ENCODE peak calls at places on chromosomes 3 and 15, in six cellular contexts. One of them, this sample, is unnamed.
A peak's percentile ranks its signal among the peaks of the same experiment; 100 is the strongest.

GRCh38 chr3:69993747-69994146 is 5.8 kb upstream of the SAMMSON start:
- DNase-seq in naive thymus-derived CD4-positive, alpha-beta T cell: no peak
- DNase-seq in A549: peak; percentile 28
- DNase-seq in astrocyte of the spinal cord: no peak
- DNase-seq in HCT116: no peak
- DNase-seq in transverse colon: no peak
- DNase-seq in this sample: no peak

GRCh38 chr3:32153414-32154016 is 47.1 kb downstream of the GPD1L start:
- DNase-seq in astrocyte of the spinal cord: no peak
- DNase-seq in A549: no peak
- DNase-seq in naive thymus-derived CD4-positive, alpha-beta T cell: no peak
- DNase-seq in transverse colon: no peak
- DNase-seq in HCT116: no peak
- DNase-seq in this sample: no peak

GRCh38 chr15:73051402-73051810 is 857 bp upstream of the NEO1 start:
- DNase-seq in HCT116: no peak
- DNase-seq in naive thymus-derived CD4-positive, alpha-beta T cell: no peak
- DNase-seq in astrocyte of the spinal cord: peak; percentile 1
- DNase-seq in A549: no peak
- DNase-seq in transverse colon: peak; percentile 78
- DNase-seq in this sample: no peak

GRCh38 chr15:70794596-70795310 is 31.4 kb upstream of the UACA start:
- DNase-seq in A549: no peak
- DNase-seq in astrocyte of the spinal cord: peak; percentile 88
- DNase-seq in transverse colon: no peak
- DNase-seq in HCT116: no peak
- DNase-seq in naive thymus-derived CD4-positive, alpha-beta T cell: no peak
- DNase-seq in this sample: no peak

GRCh38 chr3:61663728-61664492 is 102.5 kb downstream of the PTPRG start:
- DNase-seq in naive thymus-derived CD4-positive, alpha-beta T cell: no peak
- DNase-seq in A549: peak; percentile 36
- DNase-seq in transverse colon: no peak
- DNase-seq in HCT116: peak; percentile 76
- DNase-seq in astrocyte of the spinal cord: peak; percentile 98
- DNase-seq in this sample: peak; percentile 8

GRCh38 chr15:41115088-41115651 is 910 bp downstream of the INO80 start:
- DNase-seq in HCT116: peak; percentile 37
- DNase-seq in transverse colon: no peak
- DNase-seq in A549: peak; percentile 30
- DNase-seq in naive thymus-derived CD4-positive, alpha-beta T cell: no peak
- DNase-seq in astrocyte of the spinal cord: peak; percentile 64
- DNase-seq in this sample: no peak

GRCh38 chr15:93811305-93811704 is 420.1 kb upstream of the MCTP2 start:
- DNase-seq in transverse colon: no peak
- DNase-seq in A549: no peak
- DNase-seq in astrocyte of the spinal cord: no peak
- DNase-seq in naive thymus-derived CD4-positive, alpha-beta T cell: no peak
- DNase-seq in HCT116: no peak
- DNase-seq in this sample: no peak

GRCh38 chr15:25892126-25892525 is 29.0 kb upstream of the ATP10A start:
- DNase-seq in A549: no peak
- DNase-seq in transverse colon: no peak
- DNase-seq in naive thymus-derived CD4-positive, alpha-beta T cell: no peak
- DNase-seq in astrocyte of the spinal cord: peak; percentile 37
- DNase-seq in HCT116: no peak
- DNase-seq in this sample: no peak

GRCh38 chr15:71114887-71115566 is at the start of gene THSD4:
- DNase-seq in transverse colon: peak; percentile 78
- DNase-seq in astrocyte of the spinal cord: peak; percentile 65
- DNase-seq in HCT116: no peak
- DNase-seq in A549: peak; percentile 93
- DNase-seq in naive thymus-derived CD4-positive, alpha-beta T cell: peak; percentile 39
- DNase-seq in this sample: peak; percentile 83

GRCh38 chr3:4703054-4703480 is 209.9 kb downstream of the ITPR1 start:
- DNase-seq in naive thymus-derived CD4-positive, alpha-beta T cell: no peak
- DNase-seq in A549: no peak
- DNase-seq in astrocyte of the spinal cord: no peak
- DNase-seq in HCT116: no peak
- DNase-seq in transverse colon: no peak
- DNase-seq in this sample: no peak

GRCh38 chr3:1700650-1701049 is 398.0 kb upstream of the CNTN4 start:
- DNase-seq in A549: no peak
- DNase-seq in naive thymus-derived CD4-positive, alpha-beta T cell: no peak
- DNase-seq in HCT116: no peak
- DNase-seq in transverse colon: no peak
- DNase-seq in astrocyte of the spinal cord: no peak
- DNase-seq in this sample: no peak

GRCh38 chr3:168467085-168467714 is 371.5 kb upstream of the GOLIM4 start:
- DNase-seq in naive thymus-derived CD4-positive, alpha-beta T cell: no peak
- DNase-seq in A549: peak; percentile 7
- DNase-seq in transverse colon: no peak
- DNase-seq in astrocyte of the spinal cord: peak; percentile 45
- DNase-seq in HCT116: no peak
- DNase-seq in this sample: no peak

GRCh38 chr15:87368511-87368910 is 888.0 kb downstream of the NTRK3 start:
- DNase-seq in naive thymus-derived CD4-positive, alpha-beta T cell: no peak
- DNase-seq in A549: no peak
- DNase-seq in HCT116: no peak
- DNase-seq in transverse colon: no peak
- DNase-seq in astrocyte of the spinal cord: no peak
- DNase-seq in this sample: peak; percentile 32

GRCh38 chr3:140206196-140207040 is 271.4 kb downstream of the CLSTN2 start:
- DNase-seq in astrocyte of the spinal cord: peak; percentile 49
- DNase-seq in naive thymus-derived CD4-positive, alpha-beta T cell: no peak
- DNase-seq in A549: peak; percentile 4
- DNase-seq in transverse colon: no peak
- DNase-seq in HCT116: no peak
- DNase-seq in this sample: peak; percentile 40

GRCh38 chr15:80906159-80906775 is 83.4 kb downstream of the MESD start:
- DNase-seq in A549: peak; percentile 26
- DNase-seq in naive thymus-derived CD4-positive, alpha-beta T cell: no peak
- DNase-seq in transverse colon: no peak
- DNase-seq in HCT116: peak; percentile 44
- DNase-seq in astrocyte of the spinal cord: peak; percentile 57
- DNase-seq in this sample: no peak

GRCh38 chr3:71972031-71972430 is 187.1 kb upstream of the PROK2 start:
- DNase-seq in transverse colon: no peak
- DNase-seq in A549: no peak
- DNase-seq in naive thymus-derived CD4-positive, alpha-beta T cell: no peak
- DNase-seq in astrocyte of the spinal cord: no peak
- DNase-seq in HCT116: no peak
- DNase-seq in this sample: no peak

GRCh38 chr15:70190296-70190695 is 92.6 kb upstream of the TLE3 start:
- DNase-seq in HCT116: no peak
- DNase-seq in transverse colon: no peak
- DNase-seq in A549: no peak
- DNase-seq in astrocyte of the spinal cord: no peak
- DNase-seq in naive thymus-derived CD4-positive, alpha-beta T cell: no peak
- DNase-seq in this sample: no peak

GRCh38 chr3:54322354-54322753 is 200.0 kb downstream of the CACNA2D3 start:
- DNase-seq in A549: peak; percentile 5
- DNase-seq in naive thymus-derived CD4-positive, alpha-beta T cell: no peak
- DNase-seq in astrocyte of the spinal cord: no peak
- DNase-seq in transverse colon: peak; percentile 75
- DNase-seq in HCT116: no peak
- DNase-seq in this sample: peak; percentile 91

GRCh38 chr15:81284256-81285031 is 39.5 kb downstream of the STARD5 start:
- DNase-seq in naive thymus-derived CD4-positive, alpha-beta T cell: no peak
- DNase-seq in HCT116: no peak
- DNase-seq in A549: no peak
- DNase-seq in transverse colon: peak; percentile 5
- DNase-seq in astrocyte of the spinal cord: no peak
- DNase-seq in this sample: no peak

GRCh38 chr15:48897144-48897814 is 19.3 kb downstream of the EID1 start:
- DNase-seq in A549: no peak
- DNase-seq in naive thymus-derived CD4-positive, alpha-beta T cell: no peak
- DNase-seq in transverse colon: no peak
- DNase-seq in astrocyte of the spinal cord: peak; percentile 83
- DNase-seq in HCT116: no peak
- DNase-seq in this sample: no peak

GRCh38 chr3:60086811-60087210 is 1037.0 kb upstream of the CFAP20DC start:
- DNase-seq in naive thymus-derived CD4-positive, alpha-beta T cell: no peak
- DNase-seq in astrocyte of the spinal cord: peak; percentile 40
- DNase-seq in A549: no peak
- DNase-seq in transverse colon: no peak
- DNase-seq in HCT116: peak; percentile 32
- DNase-seq in this sample: no peak

GRCh38 chr3:59115355-59116136 is 65.7 kb upstream of the CFAP20DC start:
- DNase-seq in transverse colon: no peak
- DNase-seq in HCT116: no peak
- DNase-seq in astrocyte of the spinal cord: no peak
- DNase-seq in A549: no peak
- DNase-seq in naive thymus-derived CD4-positive, alpha-beta T cell: no peak
- DNase-seq in this sample: no peak

GRCh38 chr15:34760909-34761308 is 6.1 kb upstream of the GJD2 start:
- DNase-seq in astrocyte of the spinal cord: no peak
- DNase-seq in naive thymus-derived CD4-positive, alpha-beta T cell: no peak
- DNase-seq in transverse colon: no peak
- DNase-seq in HCT116: no peak
- DNase-seq in A549: no peak
- DNase-seq in this sample: no peak

DNA sequence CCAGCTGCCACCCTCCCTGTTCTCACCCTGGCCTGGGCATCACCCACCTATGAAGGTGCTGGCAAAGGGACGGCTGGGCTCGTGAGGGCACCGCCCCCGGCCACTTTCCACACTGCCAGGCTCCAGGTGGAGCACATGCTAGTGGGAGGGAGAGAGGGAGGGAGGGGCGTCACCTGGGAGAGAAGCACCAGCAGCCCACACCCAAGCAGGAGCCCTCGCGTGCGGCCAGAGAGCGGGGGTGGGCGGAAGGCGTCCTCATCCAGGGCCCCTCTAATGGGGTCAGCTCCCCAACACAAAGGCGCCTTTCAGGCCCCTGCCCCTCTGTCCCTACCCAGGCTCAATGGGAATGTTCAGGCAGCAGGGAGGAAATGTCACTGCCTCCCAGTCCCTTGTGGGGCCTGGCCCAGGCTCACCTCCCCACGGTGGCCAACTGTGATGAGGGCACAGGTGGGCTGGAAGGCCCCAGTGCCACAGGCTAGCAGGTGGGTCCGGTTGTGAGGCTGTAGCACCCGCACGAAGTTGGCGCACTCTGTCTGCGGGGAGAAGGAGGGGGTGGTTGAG is 3.1 kb downstream of the SEMA3G start:
- DNase-seq in HCT116: no peak
- DNase-seq in A549: no peak
- DNase-seq in transverse colon: no peak
- DNase-seq in naive thymus-derived CD4-positive, alpha-beta T cell: no peak
- DNase-seq in astrocyte of the spinal cord: no peak
- DNase-seq in this sample: no peak
- H3K4me3 ChIP-seq in HCT116: no peak overlapping the region
- H3K4me3 ChIP-seq in A549: no peak overlapping the region
- H3K4me3 ChIP-seq in transverse colon: no peak overlapping the region
- H3K4me3 ChIP-seq in naive thymus-derived CD4-positive, alpha-beta T cell: no peak overlapping the region
- H3K4me3 ChIP-seq in astrocyte of the spinal cord: no peak overlapping the region
- H3K4me3 ChIP-seq in this sample: no peak overlapping the region

DNA sequence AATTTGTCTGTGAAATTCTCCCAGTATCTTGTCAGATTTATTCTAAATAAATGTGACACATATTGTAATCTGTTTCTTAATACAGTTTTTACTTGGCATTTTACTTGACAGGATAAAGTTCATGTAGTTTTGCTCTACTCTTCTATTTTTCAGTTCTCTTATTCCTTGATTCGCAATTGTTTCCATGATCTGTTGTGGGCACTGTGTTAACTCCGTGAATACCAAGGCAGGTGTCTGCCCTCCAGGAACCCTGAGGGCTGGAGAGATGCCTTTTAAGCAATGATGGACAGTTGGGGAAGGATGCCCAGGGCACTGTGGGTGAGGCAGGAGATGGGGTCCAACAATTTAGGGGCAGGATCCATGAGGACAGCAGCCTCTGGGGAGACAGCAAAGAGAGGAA is 3.1 kb downstream of the CLDN11 start:
- DNase-seq in A549: no peak
- DNase-seq in astrocyte of the spinal cord: no peak
- DNase-seq in transverse colon: no peak
- DNase-seq in naive thymus-derived CD4-positive, alpha-beta T cell: no peak
- DNase-seq in HCT116: no peak
- DNase-seq in this sample: no peak
- H3K4me3 ChIP-seq in A549: no peak overlapping the region
- H3K4me3 ChIP-seq in astrocyte of the spinal cord: peak overlapping the region; percentile 87
- H3K4me3 ChIP-seq in transverse colon: no peak overlapping the region
- H3K4me3 ChIP-seq in naive thymus-derived CD4-positive, alpha-beta T cell: no peak overlapping the region
- H3K4me3 ChIP-seq in HCT116: no peak overlapping the region
- H3K4me3 ChIP-seq in this sample: no peak overlapping the region

GRCh38 chr3:36769926-36770325 is 5.6 kb upstream of the DCLK3 start:
- DNase-seq in HCT116: no peak
- DNase-seq in transverse colon: no peak
- DNase-seq in astrocyte of the spinal cord: no peak
- DNase-seq in A549: no peak
- DNase-seq in naive thymus-derived CD4-positive, alpha-beta T cell: no peak
- DNase-seq in this sample: no peak
- H3K4me3 ChIP-seq in HCT116: no peak overlapping the region
- H3K4me3 ChIP-seq in transverse colon: no peak overlapping the region
- H3K4me3 ChIP-seq in astrocyte of the spinal cord: no peak overlapping the region
- H3K4me3 ChIP-seq in A549: no peak overlapping the region
- H3K4me3 ChIP-seq in naive thymus-derived CD4-positive, alpha-beta T cell: no peak overlapping the region
- H3K4me3 ChIP-seq in this sample: no peak overlapping the region

DNA sequence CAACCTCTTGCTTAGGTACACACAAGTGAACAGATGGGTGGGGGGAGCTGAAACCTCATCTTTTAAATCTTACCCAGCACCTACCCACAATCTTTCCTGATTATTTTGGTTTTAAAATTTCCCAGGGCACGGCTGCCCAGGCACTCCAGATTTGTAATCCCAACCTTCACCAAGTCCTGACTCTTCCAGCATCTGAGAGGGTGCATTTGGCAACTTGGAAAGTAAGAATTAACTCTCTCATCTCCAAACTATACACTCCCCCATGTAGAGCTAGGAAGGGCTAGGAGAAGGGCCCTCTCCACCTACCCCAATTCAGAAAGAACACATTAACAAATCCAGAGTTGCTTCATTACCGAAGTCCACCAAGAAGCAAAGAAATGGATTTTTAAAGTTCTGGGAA is 41.7 kb upstream of the PRICKLE2 start:
- DNase-seq in naive thymus-derived CD4-positive, alpha-beta T cell: no peak
- DNase-seq in A549: no peak
- DNase-seq in astrocyte of the spinal cord: no peak
- DNase-seq in transverse colon: no peak
- DNase-seq in HCT116: no peak
- DNase-seq in this sample: no peak
- H3K4me3 ChIP-seq in naive thymus-derived CD4-positive, alpha-beta T cell: no peak overlapping the region
- H3K4me3 ChIP-seq in A549: no peak overlapping the region
- H3K4me3 ChIP-seq in astrocyte of the spinal cord: peak overlapping the region; percentile 77
- H3K4me3 ChIP-seq in transverse colon: peak overlapping the region; percentile 53
- H3K4me3 ChIP-seq in HCT116: no peak overlapping the region
- H3K4me3 ChIP-seq in this sample: no peak overlapping the region

GRCh38 chr15:79102595-79102994 is 12.0 kb upstream of the RASGRF1 start:
- DNase-seq in A549: no peak
- DNase-seq in naive thymus-derived CD4-positive, alpha-beta T cell: no peak
- DNase-seq in HCT116: no peak
- DNase-seq in transverse colon: no peak
- DNase-seq in astrocyte of the spinal cord: no peak
- DNase-seq in this sample: no peak

GRCh38 chr15:79099692-79100091 is 9.1 kb upstream of the RASGRF1 start:
- DNase-seq in transverse colon: no peak
- DNase-seq in HCT116: no peak
- DNase-seq in A549: no peak
- DNase-seq in naive thymus-derived CD4-positive, alpha-beta T cell: no peak
- DNase-seq in astrocyte of the spinal cord: no peak
- DNase-seq in this sample: no peak

GRCh38 chr15:79105141-79105540 is 14.6 kb upstream of the RASGRF1 start:
- DNase-seq in transverse colon: no peak
- DNase-seq in HCT116: no peak
- DNase-seq in A549: no peak
- DNase-seq in astrocyte of the spinal cord: no peak
- DNase-seq in naive thymus-derived CD4-positive, alpha-beta T cell: no peak
- DNase-seq in this sample: no peak

GRCh38 chr15:79101866-79102581 is 11.4 kb upstream of the RASGRF1 start:
- DNase-seq in HCT116: peak; percentile 3
- DNase-seq in astrocyte of the spinal cord: no peak
- DNase-seq in A549: no peak
- DNase-seq in naive thymus-derived CD4-positive, alpha-beta T cell: no peak
- DNase-seq in transverse colon: no peak
- DNase-seq in this sample: no peak
- H3K4me3 ChIP-seq in HCT116: no peak overlapping the region
- H3K4me3 ChIP-seq in astrocyte of the spinal cord: no peak overlapping the region
- H3K4me3 ChIP-seq in A549: no peak overlapping the region
- H3K4me3 ChIP-seq in naive thymus-derived CD4-positive, alpha-beta T cell: no peak overlapping the region
- H3K4me3 ChIP-seq in transverse colon: no peak overlapping the region
- H3K4me3 ChIP-seq in this sample: no peak overlapping the region